ENCODE peak calls at places on chromosome 19, in seven cellular contexts. F, C, Y, G, P, E and Z are unnamed samples.

GRCh38 chr19:49378501-49378900 is 9.5 kb upstream of the KASH5 start:
- DNase-seq in P (no peak), E (no peak), C (no peak), G (no peak), F (no peak), Y (no peak), Z (no peak)

GRCh38 chr19:47427241-47428176 is 8.2 kb upstream of the MEIS3 start:
- DNase-seq in G (peak), E (peak), C (no peak), F (no peak), Y (peak), P (peak), Z (peak)

GRCh38 chr19:5691205-5691929 is 1.3 kb downstream of the RPL36 start:
- DNase-seq in Y (peak), E (no peak), P (peak), F (peak), G (peak), C (no peak), Z (no peak)

GRCh38 chr19:40223135-40223822 is 3.2 kb downstream of the CCNP start:
- DNase-seq in Y (no peak), G (no peak), E (no peak), C (no peak), F (no peak), P (no peak), Z (peak)

GRCh38 chr19:41546386-41546789 is 29.6 kb upstream of the CEACAM21 start:
- DNase-seq in P (no peak), F (no peak), Y (no peak), E (no peak), G (no peak), C (no peak), Z (no peak)

GRCh38 chr19:6087074-6087506 is 23.2 kb downstream of the RFX2 start:
- DNase-seq in C (no peak), Y (no peak), P (peak), G (peak), E (no peak), F (no peak), Z (no peak)

GRCh38 chr19:55113570-55114039 is 3.8 kb downstream of the PPP1R12C start:
- DNase-seq in G (no peak), C (no peak), E (peak), Y (peak), P (peak), F (peak), Z (no peak)

GRCh38 chr19:5005096-5005495 is 36.2 kb downstream of the KDM4B start:
- DNase-seq in E (no peak), Y (no peak), F (no peak), P (no peak), G (no peak), C (no peak), Z (no peak)

GRCh38 chr19:4547303-4548237 is 7.7 kb upstream of the LRG1 start:
- DNase-seq in E (no peak), P (no peak), C (peak), F (no peak), G (peak), Y (no peak), Z (no peak)

GRCh38 chr19:46732966-46733692 is 12.7 kb upstream of the FKRP start:
- DNase-seq in Y (no peak), G (no peak), E (peak), P (no peak), C (no peak), F (no peak), Z (no peak)

GRCh38 chr19:5821521-5822180 is 16.8 kb downstream of the NRTN start:
- DNase-seq in C (no peak), E (no peak), F (no peak), P (no peak), G (no peak), Y (no peak), Z (no peak)

GRCh38 chr19:2230807-2231533 is 5.2 kb downstream of the PLEKHJ1 start:
- DNase-seq in F (no peak), G (no peak), C (no peak), E (no peak), P (no peak), Y (no peak), Z (no peak)

GRCh38 chr19:5091576-5092215 is 122.8 kb downstream of the KDM4B start:
- DNase-seq in E (no peak), G (no peak), F (no peak), Y (no peak), P (peak), C (no peak), Z (no peak)